ENCODE peak calls at places on chromosomes 3 and 15, in eight cellular contexts. S, O, J, X, U, Y, A and P are unnamed samples.

GRCh38 chr3:165056510-165056909 is 21.8 kb downstream of the SI start:
- DNase-seq in S (no peak), O (no peak), J (no peak), X (no peak), U (no peak), Y (no peak), A (no peak), P (no peak)

GRCh38 chr3:43727930-43728329 is 37.2 kb downstream of the ABHD5 start:
- DNase-seq in S (no peak), O (no peak), J (no peak), X (no peak), U (no peak), Y (no peak), A (no peak), P (no peak)

GRCh38 chr15:93983501-93983900 is 247.9 kb upstream of the MCTP2 start:
- DNase-seq in S (peak), O (no peak), J (no peak), X (no peak), U (no peak), Y (no peak), A (no peak), P (no peak)

GRCh38 chr3:144429719-144430121 is 458.1 kb downstream of the DIPK2A start:
- DNase-seq in S (no peak), O (no peak), J (no peak), X (no peak), U (no peak), Y (no peak), A (no peak), P (no peak)

GRCh38 chr3:83941990-83942710 is 1016.6 kb upstream of the CADM2 start:
- DNase-seq in S (no peak), O (no peak), J (no peak), X (no peak), U (no peak), Y (no peak), A (no peak), P (no peak)

GRCh38 chr3:30549600-30549999 is 56.8 kb upstream of the TGFBR2 start:
- DNase-seq in S (no peak), O (no peak), J (no peak), X (no peak), U (no peak), Y (no peak), A (no peak), P (no peak)

GRCh38 chr15:96330450-96331140 is at the start of gene NR2F2:
- DNase-seq in S (peak), O (peak), J (peak), X (peak), U (peak), Y (peak), A (peak), P (peak)

GRCh38 chr3:134090031-134090430 is 60.3 kb upstream of the SLCO2A1 start:
- DNase-seq in S (no peak), O (no peak), J (no peak), X (no peak), U (no peak), Y (no peak), A (no peak), P (no peak)

GRCh38 chr3:23645533-23646196 is 160.1 kb upstream of the UBE2E1 start:
- DNase-seq in S (no peak), O (no peak), J (no peak), X (no peak), U (no peak), Y (peak), A (no peak), P (no peak)

GRCh38 chr3:130991126-130991525 is 35.5 kb downstream of the ASTE1 start:
- DNase-seq in S (no peak), O (no peak), J (no peak), X (no peak), U (no peak), Y (no peak), A (no peak), P (no peak)

GRCh38 chr15:57559875-57560274 is 31.8 kb upstream of the MYZAP start:
- DNase-seq in S (peak), O (peak), J (peak), X (peak), U (no peak), Y (no peak), A (peak), P (peak)

GRCh38 chr15:76492538-76492937 is 156.0 kb downstream of the ISL2 start:
- DNase-seq in S (no peak), O (no peak), J (no peak), X (no peak), U (no peak), Y (no peak), A (no peak), P (no peak)

GRCh38 chr15:69450968-69451695 is 1.5 kb upstream of the RPLP1 start:
- DNase-seq in S (no peak), O (peak), J (no peak), X (no peak), U (no peak), Y (no peak), A (no peak), P (no peak)

GRCh38 chr3:12907729-12908128 is 66.4 kb upstream of the RPL32 start:
- DNase-seq in S (no peak), O (no peak), J (no peak), X (no peak), U (no peak), Y (no peak), A (no peak), P (no peak)

GRCh38 chr15:74835312-74835823 is 7.6 kb downstream of the ULK3 start:
- DNase-seq in S (no peak), O (peak), J (peak), X (peak), U (no peak), Y (no peak), A (peak), P (peak)

GRCh38 chr15:68407886-68408500 is 24.0 kb downstream of the ITGA11 start:
- DNase-seq in S (peak), O (no peak), J (no peak), X (peak), U (peak), Y (peak), A (no peak), P (no peak)

GRCh38 chr3:150237490-150237889 is 170.6 kb upstream of the TSC22D2 start:
- DNase-seq in S (no peak), O (no peak), J (no peak), X (no peak), U (peak), Y (no peak), A (peak), P (no peak)

GRCh38 chr3:160564949-160565441 is 376 bp downstream of the KPNA4 start:
- DNase-seq in S (no peak), O (peak), J (no peak), X (peak), U (peak), Y (peak), A (peak), P (peak)

GRCh38 chr15:99504071-99504822 is 61.5 kb upstream of the MEF2A start:
- DNase-seq in S (no peak), O (no peak), J (no peak), X (no peak), U (no peak), Y (peak), A (no peak), P (no peak)

GRCh38 chr3:123853686-123854372 is 30.3 kb downstream of the MYLK start:
- DNase-seq in S (no peak), O (no peak), J (no peak), X (no peak), U (no peak), Y (no peak), A (no peak), P (no peak)

GRCh38 chr15:90869601-90870353 is 1.4 kb downstream of the FURIN start:
- DNase-seq in S (no peak), O (peak), J (peak), X (no peak), U (peak), Y (no peak), A (peak), P (peak)

GRCh38 chr3:35663471-35663870 is 24.1 kb downstream of the ARPP21 start:
- DNase-seq in S (no peak), O (no peak), J (no peak), X (no peak), U (no peak), Y (no peak), A (no peak), P (no peak)

GRCh38 chr3:74905478-74905877 is 291.0 kb upstream of the CNTN3 start:
- DNase-seq in S (no peak), O (no peak), J (no peak), X (no peak), U (no peak), Y (no peak), A (no peak), P (no peak)

GRCh38 chr3:34396288-34396687 is 597.9 kb downstream of the PDCD6IP start:
- DNase-seq in S (no peak), O (no peak), J (no peak), X (no peak), U (no peak), Y (no peak), A (no peak), P (no peak)

GRCh38 chr15:88208305-88208704 is 48.2 kb downstream of the NTRK3 start:
- DNase-seq in S (no peak), O (no peak), J (no peak), X (no peak), U (no peak), Y (no peak), A (no peak), P (no peak)

GRCh38 chr3:132242095-132242494 is 75.1 kb upstream of the ACP3 start:
- DNase-seq in S (no peak), O (no peak), J (no peak), X (no peak), U (no peak), Y (no peak), A (no peak), P (no peak)

GRCh38 chr3:113000691-113001090 is 9.9 kb downstream of the GTPBP8 start:
- DNase-seq in S (no peak), O (no peak), J (no peak), X (no peak), U (no peak), Y (no peak), A (no peak), P (no peak)

GRCh38 chr15:99931703-99932603 is 198.7 kb upstream of the LYSMD4 start:
- DNase-seq in S (no peak), O (no peak), J (no peak), X (no peak), U (no peak), Y (peak), A (no peak), P (no peak)

GRCh38 chr3:125055165-125055912 is 458 bp downstream of the HEG1 start:
- DNase-seq in S (peak), O (peak), J (no peak), X (no peak), U (no peak), Y (no peak), A (no peak), P (no peak)

GRCh38 chr3:145015243-145015642 is 1043.6 kb downstream of the DIPK2A start:
- DNase-seq in S (no peak), O (no peak), J (no peak), X (no peak), U (no peak), Y (no peak), A (no peak), P (no peak)

DNA sequence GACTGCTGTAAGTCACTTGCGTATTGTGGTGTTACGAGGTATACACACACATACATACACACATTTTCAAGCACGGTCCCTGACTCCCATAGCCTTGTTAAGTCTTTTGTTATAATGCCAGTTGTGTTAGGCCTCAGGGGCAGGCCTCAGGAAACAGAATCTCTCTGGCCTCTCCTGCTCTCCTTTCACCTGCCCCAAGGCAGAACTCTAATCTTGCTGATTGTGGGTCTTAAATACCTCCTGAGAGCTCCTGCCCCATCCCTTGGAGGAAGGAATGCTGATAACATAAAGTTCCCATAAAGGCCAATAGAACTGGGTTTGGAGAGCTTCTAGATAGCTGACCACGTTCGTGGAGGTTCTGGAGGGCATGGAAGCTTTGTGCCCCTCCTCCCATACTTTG is 3.9 kb upstream of the NIT2 start:
- DNase-seq in S (no peak), O (no peak), J (no peak), X (no peak), U (no peak), Y (no peak), A (no peak), P (no peak)
- TF ChIP-seq CTCF in S (no peak), O (no peak), J (no peak), X (no peak), U (no peak), Y (no peak), A (no peak), P (no peak)

GRCh38 chr15:44729394-44729913 is 6.9 kb upstream of the TRIM69 start:
- DNase-seq in S (peak), O (no peak), J (no peak), X (peak), U (no peak), Y (no peak), A (no peak), P (peak)
- TF ChIP-seq EP300 in S (no peak), O (no peak), J (no peak), X (no peak), U (no peak), Y (no peak), A (no peak), P (no peak)

DNA sequence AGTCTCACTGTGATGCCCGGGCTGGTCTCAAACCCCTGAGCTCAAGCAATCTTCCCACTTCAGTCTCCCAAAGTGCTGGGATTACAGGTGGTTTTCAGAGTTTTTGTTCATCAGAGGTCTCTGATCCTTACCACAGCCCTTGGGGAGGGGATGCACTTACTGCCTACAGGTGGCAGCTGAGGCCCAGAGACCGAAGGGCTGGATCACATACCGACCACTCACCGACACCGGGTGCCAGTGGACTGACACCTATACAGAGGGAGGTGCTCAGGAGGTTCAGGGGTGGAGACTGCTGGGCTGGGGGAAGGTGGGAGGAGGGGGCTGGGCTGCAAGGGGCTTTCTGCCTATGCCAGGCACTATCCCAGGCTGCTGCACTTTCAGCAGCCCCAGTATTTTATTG is 19.5 kb downstream of the DUSP7 start:
- DNase-seq in S (no peak), O (no peak), J (no peak), X (no peak), U (no peak), Y (no peak), A (no peak), P (no peak)
- H3K27ac ChIP-seq in S (no peak), O (no peak), J (no peak), X (no peak), U (no peak), Y (no peak), A (no peak), P (no peak)

DNA sequence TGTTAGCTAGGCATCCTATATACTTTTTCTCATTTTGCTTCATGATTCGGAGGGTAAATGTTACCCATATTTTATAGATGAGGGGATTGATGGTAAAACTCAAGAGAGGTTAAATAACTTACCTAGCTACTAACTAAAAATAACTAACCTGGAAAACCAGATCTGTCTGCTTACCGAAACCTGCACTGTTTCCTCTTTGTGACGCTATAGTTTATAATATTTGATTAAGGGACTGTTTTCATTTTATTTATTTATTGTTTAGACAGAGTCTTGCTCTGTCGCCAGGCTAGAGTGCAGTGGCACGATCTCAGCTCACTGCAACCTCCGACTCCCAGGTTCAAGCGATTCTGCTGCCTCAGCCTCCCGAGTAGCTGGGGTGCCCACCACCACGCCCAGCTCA is 55.9 kb downstream of the MAP6D1 start:
- DNase-seq in S (no peak), O (no peak), J (no peak), X (no peak), U (no peak), Y (no peak), A (no peak), P (no peak)
- TF ChIP-seq CTCF in S (no peak), O (no peak), J (no peak), X (no peak), U (no peak), Y (no peak), A (no peak), P (no peak)

GRCh38 chr15:41661529-41662225 is 1.5 kb downstream of the MGA start:
- DNase-seq in S (peak), O (peak), J (peak), X (peak), U (peak), Y (peak), A (peak), P (peak)
- TF ChIP-seq EP300 in S (no peak), O (peak), J (peak), X (no peak), U (peak), Y (no peak), A (no peak), P (no peak)

GRCh38 chr15:79932447-79932846 is 35.6 kb upstream of the MTHFS start:
- DNase-seq in S (no peak), O (no peak), J (no peak), X (no peak), U (no peak), Y (no peak), A (no peak), P (no peak)

GRCh38 chr15:79929412-79929811 is 32.6 kb upstream of the MTHFS start:
- DNase-seq in S (no peak), O (no peak), J (no peak), X (no peak), U (no peak), Y (no peak), A (no peak), P (no peak)

GRCh38 chr15:79933245-79933644 is 36.4 kb upstream of the MTHFS start:
- DNase-seq in S (no peak), O (no peak), J (no peak), X (no peak), U (no peak), Y (no peak), A (no peak), P (no peak)

DNA sequence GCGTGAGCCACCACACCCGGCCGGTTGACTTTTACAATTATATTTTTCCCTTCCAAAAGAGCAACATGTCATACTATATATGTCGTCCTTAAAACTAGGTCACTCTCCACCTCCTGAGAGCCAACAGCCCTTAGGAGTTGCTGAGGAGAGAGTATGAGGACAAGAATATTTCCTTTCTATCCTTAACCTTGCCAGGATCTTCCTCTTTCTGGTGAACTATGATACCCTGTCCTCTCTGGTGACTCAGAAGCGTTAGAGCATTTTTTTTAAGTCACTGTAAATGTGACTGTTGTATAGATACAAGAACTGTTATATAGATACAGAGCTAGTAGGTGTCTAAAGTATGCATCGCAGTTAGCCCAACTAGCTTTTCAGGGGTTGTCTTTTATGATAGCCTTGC is 33.7 kb upstream of the MTHFS start:
- DNase-seq in S (no peak), O (no peak), J (no peak), X (no peak), U (no peak), Y (no peak), A (no peak), P (no peak)
- H3K27ac ChIP-seq in S (no peak), O (no peak), J (no peak), X (no peak), U (no peak), Y (no peak), A (no peak), P (no peak)

GRCh38 chr3:15171096-15171495 is 35.0 kb upstream of the CAPN7 start:
- DNase-seq in S (no peak), O (no peak), J (no peak), X (no peak), U (no peak), Y (no peak), A (no peak), P (no peak)

GRCh38 chr3:15175590-15175989 is 30.5 kb upstream of the CAPN7 start:
- DNase-seq in S (no peak), O (no peak), J (no peak), X (no peak), U (no peak), Y (no peak), A (no peak), P (no peak)

GRCh38 chr3:15174953-15175352 is 31.1 kb upstream of the CAPN7 start:
- DNase-seq in S (no peak), O (no peak), J (no peak), X (no peak), U (no peak), Y (no peak), A (no peak), P (no peak)

GRCh38 chr3:15172806-15173205 is 33.2 kb upstream of the CAPN7 start:
- DNase-seq in S (no peak), O (no peak), J (no peak), X (no peak), U (no peak), Y (no peak), A (no peak), P (no peak)
- TF ChIP-seq CTCF in S (no peak), O (no peak), J (no peak), X (no peak), U (no peak), Y (no peak), A (no peak), P (no peak)

GRCh38 chr3:175260145-175260794 is 401.1 kb downstream of the NAALADL2 start:
- DNase-seq in S (no peak), O (no peak), J (no peak), X (no peak), U (no peak), Y (no peak), A (no peak), P (no peak)
- TF ChIP-seq EP300 in S (no peak), O (no peak), J (no peak), X (no peak), U (no peak), Y (no peak), A (no peak), P (no peak)